ENCODE peak calls at places on chromosome 4, in eight cellular contexts. K is aorta, U is breast epithelium, V is foreskin keratinocyte, W is GM23248, P is Peyer's patch, N is fibroblast of lung, G is sigmoid colon. Y is an unnamed sample. For H3K27me3, the result is how much of the 10 kb centered on the place peaks cover.

GRCh38 chr4:127687580-127687979 is 42.6 kb upstream of the SLC25A31 start:
- DNase-seq in K (no peak), U (no peak), V (no peak), W (no peak), P (no peak), N (no peak), G (no peak), Y (no peak)

GRCh38 chr4:83071116-83071515 is 36.1 kb downstream of the COPS4 start:
- DNase-seq in K (no peak), U (no peak), V (no peak), W (no peak), P (no peak), N (peak), G (no peak), Y (no peak)

GRCh38 chr4:66433706-66434105 is 763.4 kb upstream of the EPHA5 start:
- DNase-seq in K (peak), U (no peak), V (no peak), W (no peak), P (no peak), N (no peak), G (no peak), Y (no peak)

GRCh38 chr4:106021737-106022410 is 126.6 kb downstream of the NPNT start:
- DNase-seq in K (no peak), U (no peak), V (no peak), W (no peak), P (no peak), N (no peak), G (no peak), Y (no peak)

GRCh38 chr4:168388890-168389289 is 70.3 kb upstream of the DDX60 start:
- DNase-seq in K (no peak), U (no peak), V (peak), W (peak), P (no peak), N (peak), G (no peak), Y (no peak)

GRCh38 chr4:100494166-100494565 is 23.7 kb downstream of the EMCN start:
- DNase-seq in K (no peak), U (no peak), V (no peak), W (peak), P (no peak), N (peak), G (no peak), Y (no peak)

GRCh38 chr4:185721190-185721948 is 90.6 kb downstream of the SORBS2 start:
- DNase-seq in K (no peak), U (no peak), V (no peak), W (no peak), P (peak), N (peak), G (no peak), Y (no peak)

GRCh38 chr4:105594094-105595010 is 41.9 kb downstream of the ARHGEF38 start:
- DNase-seq in K (no peak), U (no peak), V (peak), W (no peak), P (no peak), N (no peak), G (no peak), Y (no peak)

GRCh38 chr4:107853444-107854325 is 29.0 kb downstream of the SGMS2 start:
- DNase-seq in K (no peak), U (no peak), V (no peak), W (peak), P (no peak), N (peak), G (no peak), Y (no peak)

GRCh38 chr4:86156526-86156925 is 203.3 kb downstream of the MAPK10 start:
- DNase-seq in K (no peak), U (no peak), V (no peak), W (no peak), P (no peak), N (no peak), G (no peak), Y (no peak)

GRCh38 chr4:75698963-75699228 is 25.5 kb upstream of the USO1 start:
- DNase-seq in K (no peak), U (no peak), V (no peak), W (no peak), P (no peak), N (no peak), G (no peak), Y (no peak)

GRCh38 chr4:128553665-128554515 is 255.6 kb upstream of the JADE1 start:
- DNase-seq in K (no peak), U (no peak), V (no peak), W (no peak), P (no peak), N (no peak), G (no peak), Y (no peak)

GRCh38 chr4:139532951-139533350 is 23.1 kb downstream of the SETD7 start:
- DNase-seq in K (no peak), U (no peak), V (no peak), W (peak), P (no peak), N (no peak), G (no peak), Y (no peak)

GRCh38 chr4:88138561-88138960 is 19.9 kb downstream of the ABCG2 start:
- DNase-seq in K (no peak), U (no peak), V (peak), W (peak), P (no peak), N (peak), G (no peak), Y (no peak)

GRCh38 chr4:17613761-17614415 is 553 bp upstream of the MED28 start:
- DNase-seq in K (no peak), U (no peak), V (peak), W (peak), P (no peak), N (peak), G (peak), Y (no peak)

GRCh38 chr4:170868191-170868590 is 778.4 kb upstream of the AADAT start:
- DNase-seq in K (no peak), U (no peak), V (peak), W (no peak), P (no peak), N (no peak), G (no peak), Y (no peak)

GRCh38 chr4:337932-338758 is 531 bp downstream of the ZNF141 start:
- DNase-seq in K (peak), U (peak), V (no peak), W (peak), P (peak), N (peak), G (no peak), Y (peak)

GRCh38 chr4:170414961-170415360 is 325.2 kb upstream of the AADAT start:
- DNase-seq in K (no peak), U (no peak), V (no peak), W (no peak), P (no peak), N (no peak), G (no peak), Y (no peak)

GRCh38 chr4:16026155-16026761 is 57.6 kb downstream of the PROM1 start:
- DNase-seq in K (no peak), U (no peak), V (no peak), W (peak), P (no peak), N (peak), G (no peak), Y (no peak)

GRCh38 chr4:11105715-11106114 is 323.0 kb downstream of the HS3ST1 start:
- DNase-seq in K (no peak), U (no peak), V (no peak), W (no peak), P (no peak), N (no peak), G (no peak), Y (no peak)

GRCh38 chr4:2713337-2713736 is 42.8 kb downstream of the TNIP2 start:
- DNase-seq in K (peak), U (no peak), V (no peak), W (no peak), P (no peak), N (no peak), G (no peak), Y (no peak)

GRCh38 chr4:139267301-139267700 is 12.7 kb downstream of the MGARP start:
- DNase-seq in K (no peak), U (no peak), V (no peak), W (peak), P (no peak), N (no peak), G (no peak), Y (no peak)

GRCh38 chr4:94804613-94805012 is 46.9 kb downstream of the BMPR1B start:
- DNase-seq in K (no peak), U (no peak), V (no peak), W (no peak), P (no peak), N (no peak), G (no peak), Y (no peak)

GRCh38 chr4:6451309-6451708 is 21.1 kb downstream of the PPP2R2C start:
- DNase-seq in K (no peak), U (no peak), V (no peak), W (no peak), P (no peak), N (no peak), G (no peak), Y (no peak)

GRCh38 chr4:17204908-17205307 is 306.5 kb upstream of the LDB2 start:
- DNase-seq in K (no peak), U (no peak), V (no peak), W (no peak), P (no peak), N (peak), G (no peak), Y (no peak)

GRCh38 chr4:24121395-24122175 is 231.7 kb upstream of the PPARGC1A start:
- DNase-seq in K (no peak), U (no peak), V (no peak), W (peak), P (no peak), N (peak), G (no peak), Y (no peak)

GRCh38 chr4:173332021-173332487 is 2.1 kb downstream of the HMGB2 start:
- DNase-seq in K (no peak), U (no peak), V (no peak), W (peak), P (no peak), N (peak), G (no peak), Y (no peak)

GRCh38 chr4:183635737-183636136 is 23.2 kb downstream of the RWDD4 start:
- DNase-seq in K (no peak), U (no peak), V (no peak), W (no peak), P (no peak), N (peak), G (no peak), Y (no peak)

GRCh38 chr4:156970501-156971167 is 965 bp downstream of the PDGFC start:
- DNase-seq in K (peak), U (peak), V (no peak), W (peak), P (peak), N (peak), G (peak), Y (no peak)
- H3K27ac ChIP-seq in K (peak), U (peak), V (peak), W (peak), P (peak), N (peak), G (peak), Y (no peak)

DNA sequence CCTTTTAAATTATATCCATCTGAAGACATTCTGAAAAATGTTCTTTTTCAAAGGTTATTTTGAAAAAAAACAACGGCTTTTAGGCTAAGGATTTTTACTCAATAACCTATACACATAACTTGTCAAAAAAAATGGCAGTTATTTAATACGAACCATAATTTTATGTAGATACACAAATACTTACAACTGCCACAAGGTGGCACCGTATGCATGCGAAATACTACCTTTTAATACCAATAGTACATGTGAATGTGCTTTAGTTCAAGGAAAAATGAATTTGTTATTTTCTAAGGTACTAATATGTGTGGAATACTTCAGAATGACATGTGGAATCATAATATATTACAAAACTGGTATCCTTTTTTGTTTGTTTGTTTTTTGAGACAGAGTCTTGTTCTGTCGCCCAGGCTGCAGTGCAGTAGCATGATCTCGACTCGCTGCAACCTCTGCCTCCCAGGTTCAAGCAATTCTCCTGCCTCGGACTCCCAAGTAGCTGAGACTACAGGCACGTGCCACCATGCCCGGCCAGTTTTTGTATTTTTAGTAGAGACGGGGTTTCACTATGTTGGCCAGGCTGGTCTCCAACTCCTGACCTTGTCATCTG is 4.6 kb upstream of the MAD2L1 start:
- DNase-seq in K (no peak), U (no peak), V (no peak), W (peak), P (peak), N (peak), G (no peak), Y (peak)
- H3K27me3 ChIP-seq in K (under half), U (under half), V (under half), W (under half), P (under half), N (under half), G (under half), Y (under half)

DNA sequence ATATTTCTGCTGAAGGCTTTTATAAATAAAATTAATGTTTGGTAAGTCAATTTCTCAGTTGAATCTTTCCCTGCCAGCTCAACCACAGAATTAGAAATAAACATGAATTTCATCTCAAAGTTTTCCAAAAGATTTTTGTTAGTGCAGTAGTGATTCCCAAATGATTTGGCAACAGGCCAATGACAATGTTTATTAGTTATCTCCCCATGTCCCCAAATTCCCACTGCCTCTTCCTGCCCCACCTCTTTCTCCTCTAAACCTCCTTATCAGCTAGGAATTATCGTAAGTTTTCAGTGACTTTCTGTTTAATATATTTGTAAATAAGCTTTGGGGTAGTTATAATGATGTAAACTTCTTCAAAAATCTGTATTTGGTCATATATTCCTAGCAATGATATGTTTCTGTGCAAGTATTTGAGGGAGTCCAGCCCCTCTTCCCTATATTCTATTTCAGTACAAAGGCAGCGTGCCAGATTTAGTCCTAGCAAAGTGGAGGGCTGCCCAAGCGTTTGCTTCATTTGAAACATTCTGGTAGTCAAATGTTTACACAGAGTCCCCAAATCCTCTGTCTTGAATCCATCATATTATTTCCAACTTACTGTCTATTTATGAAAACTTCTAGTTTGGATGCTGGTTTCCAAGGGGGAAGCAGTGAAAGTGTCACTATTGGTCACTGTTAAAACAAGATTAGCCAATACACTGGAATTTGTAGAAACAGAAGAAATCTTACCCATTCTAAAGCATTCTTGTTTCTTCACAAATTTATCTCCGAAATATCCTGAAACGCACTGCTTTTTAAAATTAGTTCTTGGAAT is 33.7 kb upstream of the ANKRD50 start:
- DNase-seq in K (no peak), U (no peak), V (no peak), W (peak), P (no peak), N (peak), G (peak), Y (no peak)
- H3K27ac ChIP-seq in K (no peak), U (peak), V (no peak), W (no peak), P (no peak), N (no peak), G (no peak), Y (no peak)

GRCh38 chr4:1604181-1604705 is 79.9 kb downstream of the FAM53A start:
- DNase-seq in K (peak), U (no peak), V (no peak), W (peak), P (no peak), N (no peak), G (peak), Y (no peak)
- H3K27me3 ChIP-seq in K (under half), U (under half), V (under half), W (under half), P (under half), N (under half), G (under half), Y (under half)